ENCODE peak calls at places on chromosome 9, in five cellular contexts. One of them, this sample, is unnamed.

GRCh38 chr9:100352201-100352726 is 478 bp downstream of the TEX10 start:
- DNase-seq in HAP-1: no peak
- DNase-seq in NCI-H446: no peak
- DNase-seq in amygdala: peak
- DNase-seq in CD8-positive, alpha-beta T cell: peak
- DNase-seq in this sample: peak

GRCh38 chr9:69456201-69456600 is 131.2 kb downstream of the ENTREP1 start:
- DNase-seq in amygdala: no peak
- DNase-seq in HAP-1: no peak
- DNase-seq in NCI-H446: no peak
- DNase-seq in CD8-positive, alpha-beta T cell: no peak
- DNase-seq in this sample: no peak

GRCh38 chr9:100322954-100323536 is 29.7 kb downstream of the TEX10 start:
- DNase-seq in CD8-positive, alpha-beta T cell: no peak
- DNase-seq in NCI-H446: peak
- DNase-seq in amygdala: no peak
- DNase-seq in HAP-1: peak
- DNase-seq in this sample: no peak

GRCh38 chr9:79447760-79448159 is 124.0 kb upstream of the TLE4 start:
- DNase-seq in NCI-H446: no peak
- DNase-seq in CD8-positive, alpha-beta T cell: no peak
- DNase-seq in HAP-1: no peak
- DNase-seq in amygdala: no peak
- DNase-seq in this sample: no peak

GRCh38 chr9:91037511-91038482 is 236.2 kb downstream of the SYK start:
- DNase-seq in CD8-positive, alpha-beta T cell: no peak
- DNase-seq in HAP-1: no peak
- DNase-seq in NCI-H446: no peak
- DNase-seq in amygdala: no peak
- DNase-seq in this sample: no peak

GRCh38 chr9:78562021-78562420 is 265.1 kb downstream of the PSAT1 start:
- DNase-seq in NCI-H446: no peak
- DNase-seq in CD8-positive, alpha-beta T cell: no peak
- DNase-seq in HAP-1: no peak
- DNase-seq in amygdala: no peak
- DNase-seq in this sample: no peak

GRCh38 chr9:116860509-116861120 is 173.5 kb downstream of the TRIM32 start:
- DNase-seq in HAP-1: peak
- DNase-seq in NCI-H446: peak
- DNase-seq in amygdala: peak
- DNase-seq in CD8-positive, alpha-beta T cell: no peak
- DNase-seq in this sample: no peak

GRCh38 chr9:8855046-8855445 is 1055.5 kb upstream of the DMAC1 start:
- DNase-seq in HAP-1: peak
- DNase-seq in NCI-H446: peak
- DNase-seq in CD8-positive, alpha-beta T cell: no peak
- DNase-seq in amygdala: no peak
- DNase-seq in this sample: no peak

GRCh38 chr9:129278391-129279237 is 100.6 kb upstream of the IER5L start:
- DNase-seq in CD8-positive, alpha-beta T cell: no peak
- DNase-seq in HAP-1: no peak
- DNase-seq in NCI-H446: no peak
- DNase-seq in amygdala: no peak
- DNase-seq in this sample: no peak

GRCh38 chr9:15086096-15087030 is 176.1 kb upstream of the FREM1 start:
- DNase-seq in NCI-H446: no peak
- DNase-seq in HAP-1: no peak
- DNase-seq in amygdala: no peak
- DNase-seq in CD8-positive, alpha-beta T cell: no peak
- DNase-seq in this sample: no peak

GRCh38 chr9:504921-505821 is 290.5 kb downstream of the DOCK8 start:
- DNase-seq in CD8-positive, alpha-beta T cell: peak
- DNase-seq in NCI-H446: no peak
- DNase-seq in HAP-1: no peak
- DNase-seq in amygdala: peak
- DNase-seq in this sample: no peak

GRCh38 chr9:125538092-125538473 is 168.9 kb downstream of the MAPKAP1 start:
- DNase-seq in CD8-positive, alpha-beta T cell: no peak
- DNase-seq in amygdala: no peak
- DNase-seq in HAP-1: no peak
- DNase-seq in NCI-H446: no peak
- DNase-seq in this sample: no peak

GRCh38 chr9:134381671-134382505 is 55.6 kb downstream of the RXRA start:
- DNase-seq in NCI-H446: no peak
- DNase-seq in CD8-positive, alpha-beta T cell: peak
- DNase-seq in amygdala: no peak
- DNase-seq in HAP-1: no peak
- DNase-seq in this sample: no peak

GRCh38 chr9:96025995-96026572 is 150.6 kb downstream of the ERCC6L2 start:
- DNase-seq in NCI-H446: no peak
- DNase-seq in HAP-1: no peak
- DNase-seq in CD8-positive, alpha-beta T cell: no peak
- DNase-seq in amygdala: peak
- DNase-seq in this sample: no peak

GRCh38 chr9:1454980-1455367 is 404.8 kb downstream of the DMRT2 start:
- DNase-seq in HAP-1: no peak
- DNase-seq in amygdala: no peak
- DNase-seq in CD8-positive, alpha-beta T cell: no peak
- DNase-seq in NCI-H446: no peak
- DNase-seq in this sample: no peak

GRCh38 chr9:81578606-81579005 is 110.7 kb downstream of the TLE1 start:
- DNase-seq in NCI-H446: no peak
- DNase-seq in amygdala: no peak
- DNase-seq in CD8-positive, alpha-beta T cell: no peak
- DNase-seq in HAP-1: no peak
- DNase-seq in this sample: no peak

GRCh38 chr9:130518943-130519772 is 60.2 kb upstream of the FUBP3 start:
- DNase-seq in CD8-positive, alpha-beta T cell: no peak
- DNase-seq in HAP-1: no peak
- DNase-seq in amygdala: no peak
- DNase-seq in NCI-H446: no peak
- DNase-seq in this sample: no peak

GRCh38 chr9:37036237-37037136 is 2.4 kb upstream of the PAX5 start:
- DNase-seq in NCI-H446: no peak
- DNase-seq in CD8-positive, alpha-beta T cell: no peak
- DNase-seq in HAP-1: no peak
- DNase-seq in amygdala: no peak
- DNase-seq in this sample: peak

GRCh38 chr9:129624947-129625346 is 1.0 kb upstream of the NTMT1 start:
- DNase-seq in CD8-positive, alpha-beta T cell: no peak
- DNase-seq in HAP-1: peak
- DNase-seq in amygdala: no peak
- DNase-seq in NCI-H446: no peak
- DNase-seq in this sample: no peak

GRCh38 chr9:19976226-19976625 is 187.4 kb upstream of the SLC24A2 start:
- DNase-seq in HAP-1: no peak
- DNase-seq in NCI-H446: no peak
- DNase-seq in amygdala: no peak
- DNase-seq in CD8-positive, alpha-beta T cell: no peak
- DNase-seq in this sample: peak

GRCh38 chr9:68690088-68690487 is 15.0 kb upstream of the PIP5K1B start:
- DNase-seq in amygdala: no peak
- DNase-seq in NCI-H446: no peak
- DNase-seq in HAP-1: no peak
- DNase-seq in CD8-positive, alpha-beta T cell: no peak
- DNase-seq in this sample: no peak

GRCh38 chr9:137748311-137748710 is 129.3 kb upstream of the CACNA1B start:
- DNase-seq in HAP-1: no peak
- DNase-seq in NCI-H446: no peak
- DNase-seq in amygdala: no peak
- DNase-seq in CD8-positive, alpha-beta T cell: no peak
- DNase-seq in this sample: no peak

GRCh38 chr9:109114670-109115069 is 5.1 kb downstream of the TMEM245 start:
- DNase-seq in amygdala: no peak
- DNase-seq in NCI-H446: no peak
- DNase-seq in HAP-1: no peak
- DNase-seq in CD8-positive, alpha-beta T cell: no peak
- DNase-seq in this sample: no peak

GRCh38 chr9:97315550-97315949 is 8.1 kb downstream of the CCDC180 start:
- DNase-seq in CD8-positive, alpha-beta T cell: no peak
- DNase-seq in HAP-1: no peak
- DNase-seq in amygdala: no peak
- DNase-seq in NCI-H446: no peak
- DNase-seq in this sample: no peak

GRCh38 chr9:134293576-134294227 is 32.6 kb upstream of the RXRA start:
- DNase-seq in amygdala: peak
- DNase-seq in CD8-positive, alpha-beta T cell: no peak
- DNase-seq in HAP-1: no peak
- DNase-seq in NCI-H446: no peak
- DNase-seq in this sample: no peak

GRCh38 chr9:110257097-110257955 is 1.0 kb upstream of the TXN start:
- DNase-seq in CD8-positive, alpha-beta T cell: no peak
- DNase-seq in NCI-H446: no peak
- DNase-seq in HAP-1: no peak
- DNase-seq in amygdala: peak
- DNase-seq in this sample: peak

GRCh38 chr9:78677326-78677725 is 380.4 kb downstream of the PSAT1 start:
- DNase-seq in amygdala: no peak
- DNase-seq in CD8-positive, alpha-beta T cell: no peak
- DNase-seq in HAP-1: no peak
- DNase-seq in NCI-H446: no peak
- DNase-seq in this sample: no peak

GRCh38 chr9:396397-396796 is 181.7 kb downstream of the DOCK8 start:
- DNase-seq in CD8-positive, alpha-beta T cell: no peak
- DNase-seq in HAP-1: no peak
- DNase-seq in NCI-H446: no peak
- DNase-seq in amygdala: no peak
- DNase-seq in this sample: no peak

GRCh38 chr9:214488-215448 is at the start of gene DOCK8:
- DNase-seq in amygdala: peak
- DNase-seq in CD8-positive, alpha-beta T cell: peak
- DNase-seq in HAP-1: peak
- DNase-seq in NCI-H446: no peak
- DNase-seq in this sample: peak

GRCh38 chr9:5869315-5870019 is 21.2 kb upstream of the MLANA start:
- DNase-seq in HAP-1: peak
- DNase-seq in amygdala: no peak
- DNase-seq in CD8-positive, alpha-beta T cell: no peak
- DNase-seq in NCI-H446: no peak
- DNase-seq in this sample: no peak

GRCh38 chr9:134969401-134969800 is 51.7 kb upstream of the FCN1 start:
- DNase-seq in HAP-1: no peak
- DNase-seq in CD8-positive, alpha-beta T cell: no peak
- DNase-seq in amygdala: no peak
- DNase-seq in NCI-H446: no peak
- DNase-seq in this sample: no peak

GRCh38 chr9:101093620-101094019 is 65.1 kb downstream of the PLPPR1 start:
- DNase-seq in HAP-1: no peak
- DNase-seq in NCI-H446: no peak
- DNase-seq in amygdala: no peak
- DNase-seq in CD8-positive, alpha-beta T cell: no peak
- DNase-seq in this sample: no peak

GRCh38 chr9:96294146-96294545 is 7.8 kb downstream of the HSD17B3 start:
- DNase-seq in amygdala: no peak
- DNase-seq in CD8-positive, alpha-beta T cell: no peak
- DNase-seq in HAP-1: no peak
- DNase-seq in NCI-H446: no peak
- DNase-seq in this sample: no peak

GRCh38 chr9:76761448-76761847 is 2.8 kb upstream of the PCA3 start:
- DNase-seq in amygdala: no peak
- DNase-seq in NCI-H446: no peak
- DNase-seq in HAP-1: no peak
- DNase-seq in CD8-positive, alpha-beta T cell: no peak
- DNase-seq in this sample: no peak